ENCODE peak calls at places on chromosomes 11 and 22, in five cellular contexts. M is A673, Q is SK-N-SH, O is HCT116, P is sigmoid colon. K is an unnamed sample. For H3K4me1, the result is how much of the 10 kb centered on the place peaks cover.

GRCh38 chr11:22510741-22511140 is 114.9 kb downstream of the FANCF start:
- DNase-seq in M (no peak), P (no peak), Q (no peak), O (no peak), K (no peak)

GRCh38 chr11:95338430-95338991 is 107.5 kb upstream of the SESN3 start:
- DNase-seq in O (no peak), Q (no peak), M (peak), P (peak), K (peak)

GRCh38 chr11:130049260-130049659 is 20.4 kb upstream of the APLP2 start:
- DNase-seq in M (no peak), Q (no peak), O (no peak), P (no peak), K (no peak)

GRCh38 chr11:118379497-118379896 is 20.1 kb downstream of the UBE4A start:
- DNase-seq in M (no peak), Q (no peak), P (no peak), O (no peak), K (no peak)

GRCh38 chr11:64247729-64248531 is 1.2 kb upstream of the PPP1R14B start:
- DNase-seq in P (no peak), Q (no peak), O (no peak), M (peak), K (no peak)

GRCh38 chr11:102530558-102530957 is at the start of gene MMP7:
- DNase-seq in Q (no peak), O (no peak), M (no peak), P (no peak), K (no peak)

GRCh38 chr11:32118025-32118974 is 27.4 kb downstream of the RCN1 start:
- DNase-seq in M (peak), Q (no peak), O (peak), P (no peak), K (peak)

GRCh38 chr11:108973402-108974119 is 308.7 kb downstream of the DDX10 start:
- DNase-seq in O (no peak), P (no peak), M (peak), Q (no peak), K (no peak)

GRCh38 chr22:29344137-29344536 is 28.6 kb upstream of the RASL10A start:
- DNase-seq in Q (peak), M (peak), P (peak), O (peak), K (peak)

GRCh38 chr11:83816572-83817187 is 530.5 kb upstream of the CCDC90B start:
- DNase-seq in Q (peak), P (no peak), O (no peak), M (peak), K (no peak)

DNA sequence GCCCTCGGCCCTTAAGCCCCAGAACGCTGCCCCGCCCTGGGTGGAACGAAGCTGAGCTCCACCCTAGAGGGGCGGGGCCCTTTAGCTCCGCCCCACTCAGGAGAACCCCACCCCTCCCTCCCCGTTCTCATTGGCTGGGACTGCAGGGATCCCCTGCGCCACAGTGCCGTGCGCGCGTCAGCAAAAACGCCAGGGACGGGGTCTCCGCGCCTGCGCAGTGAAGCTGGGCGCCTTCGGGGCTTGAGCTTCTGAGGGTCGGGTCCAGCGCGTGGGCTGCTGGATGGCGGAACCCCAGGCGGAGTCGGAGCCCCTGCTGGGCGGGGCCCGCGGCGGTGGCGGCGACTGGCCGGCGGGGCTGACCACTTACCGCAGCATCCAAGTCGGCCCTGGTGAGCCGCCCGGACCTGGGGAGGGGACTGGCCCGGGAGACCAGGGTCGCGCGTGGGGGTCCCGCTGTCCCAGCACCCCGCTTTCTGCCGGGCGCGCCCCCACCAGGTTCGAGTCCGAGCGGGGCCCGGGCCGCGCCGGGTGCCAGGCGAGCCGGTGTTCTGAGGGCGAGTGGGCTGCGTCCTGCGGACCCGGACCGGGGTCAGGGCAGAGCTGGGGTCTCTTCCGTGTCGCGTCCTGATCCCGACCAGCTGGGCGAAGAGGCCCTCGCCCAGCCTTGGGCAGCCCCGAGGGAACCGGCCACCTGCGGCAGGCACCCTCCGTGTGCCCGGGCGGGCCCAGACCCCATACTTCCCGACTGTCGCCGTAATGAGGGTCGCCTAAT is at the start of gene TPCN2:
- DNase-seq in P (peak), M (peak), Q (peak), O (peak), K (peak)
- H3K4me1 ChIP-seq in P (half or more), M (under half), Q (under half), O (under half), K (under half)

GRCh38 chr11:128473631-128474030 is 113.7 kb downstream of the ETS1 start:
- DNase-seq in P (no peak), O (no peak), Q (no peak), M (no peak), K (no peak)
- H3K4me1 ChIP-seq in P (under half), O (under half), Q (under half), M (under half), K (under half)

GRCh38 chr22:35900483-35901168 is 128.0 kb downstream of the RBFOX2 start:
- DNase-seq in O (peak), P (no peak), Q (no peak), M (no peak), K (peak)
- H3K4me1 ChIP-seq in O (under half), P (under half), Q (under half), M (under half), K (under half)

GRCh38 chr11:117187007-117187406 is 8.5 kb downstream of the SIDT2 start:
- DNase-seq in O (no peak), P (peak), M (no peak), Q (no peak), K (no peak)

GRCh38 chr11:117187428-117187798 is 8.9 kb downstream of the SIDT2 start:
- DNase-seq in O (no peak), P (peak), Q (no peak), M (no peak), K (no peak)

GRCh38 chr11:117189191-117189940 is 9.8 kb upstream of the TAGLN start:
- DNase-seq in Q (no peak), P (peak), M (no peak), O (no peak), K (no peak)

GRCh38 chr11:117188620-117189081 is 10.1 kb downstream of the SIDT2 start:
- DNase-seq in M (no peak), P (peak), O (no peak), Q (peak), K (no peak)

DNA sequence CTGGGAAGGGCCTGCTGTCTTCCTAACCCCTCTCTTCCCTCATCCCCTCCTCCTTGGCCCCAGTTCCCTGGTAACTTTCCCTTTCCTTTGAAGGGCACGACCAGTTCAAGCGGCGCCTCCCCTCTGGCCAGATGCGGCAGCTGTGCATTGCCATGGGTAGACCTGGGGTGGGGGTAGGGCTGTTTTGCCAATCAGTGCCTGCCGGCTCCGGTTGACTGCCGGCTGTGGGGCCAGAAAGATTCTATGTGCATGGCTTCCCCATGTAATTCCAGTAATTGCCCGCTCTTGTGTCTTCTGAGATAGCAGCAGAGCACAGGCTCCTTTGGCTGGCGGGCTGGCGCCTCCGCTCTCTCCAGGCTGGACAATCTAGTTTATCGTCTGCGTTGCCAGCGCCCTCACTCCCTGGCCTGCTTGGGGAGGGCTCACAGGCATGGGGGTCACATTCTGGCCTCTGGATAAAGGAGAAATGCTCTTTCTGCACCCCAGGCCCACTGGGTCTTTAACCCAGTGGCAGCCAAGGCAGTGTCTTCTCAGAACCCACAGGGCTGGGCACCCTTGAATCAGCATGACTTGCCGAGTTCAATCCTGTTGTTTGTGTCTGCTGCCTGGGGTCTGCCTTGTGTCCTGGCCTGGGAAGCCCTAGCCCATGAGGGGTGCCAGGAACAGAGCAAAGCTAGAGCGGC is 9.4 kb downstream of the SIDT2 start:
- DNase-seq in Q (peak), O (no peak), P (peak), M (no peak), K (no peak)
- H3K4me1 ChIP-seq in Q (under half), O (under half), P (under half), M (under half), K (under half)

DNA sequence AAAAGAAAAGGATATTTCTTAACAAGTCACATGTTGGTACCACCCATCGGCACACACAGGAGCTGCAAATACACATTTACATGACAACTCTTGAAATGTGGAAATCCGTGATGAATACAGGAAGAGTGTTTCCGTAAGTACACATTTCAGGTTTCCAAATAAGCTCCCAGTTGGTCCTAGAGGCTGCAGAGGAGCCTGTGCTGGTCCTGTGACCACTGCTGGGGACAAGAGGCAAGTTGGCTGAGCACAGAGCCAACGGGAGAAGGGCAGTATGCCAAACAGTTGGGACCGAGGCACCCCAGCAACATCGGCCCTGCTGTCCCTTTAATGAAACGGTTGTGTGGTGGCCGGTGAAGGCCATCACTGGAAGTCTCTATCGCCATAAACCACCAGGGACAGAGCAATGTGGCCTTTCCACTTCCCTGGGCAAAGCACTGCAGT is 38.5 kb upstream of the ARFGAP3 start:
- DNase-seq in O (no peak), M (no peak), Q (no peak), P (no peak), K (no peak)
- H3K4me1 ChIP-seq in O (under half), M (under half), Q (under half), P (under half), K (under half)

DNA sequence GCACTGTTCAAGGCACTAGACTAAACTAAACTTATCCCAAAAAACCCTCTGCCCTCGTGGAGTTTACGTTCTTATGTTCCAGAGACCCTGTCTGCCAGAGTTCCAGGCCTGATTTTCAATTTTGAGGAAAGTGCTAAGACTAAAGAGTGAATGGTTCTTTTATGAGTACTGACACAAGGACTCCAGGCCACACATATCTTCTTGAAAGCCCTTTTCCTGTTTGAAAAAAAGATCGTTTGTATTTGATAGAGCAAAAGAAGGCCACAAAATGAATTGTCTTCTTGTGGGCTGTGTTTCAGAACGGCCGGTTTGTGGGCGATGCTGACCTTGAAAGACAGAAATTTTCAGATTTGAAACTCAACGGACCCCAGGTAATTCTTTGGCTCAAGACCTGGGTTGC is 32.1 kb downstream of the CTNND1 start:
- DNase-seq in Q (no peak), M (no peak), P (no peak), O (no peak), K (no peak)
- H3K4me1 ChIP-seq in Q (under half), M (under half), P (under half), O (half or more), K (under half)